ENCODE peak calls at places on chromosome 3, in ten cellular contexts. A, B, L, D, W, Z, U, S, F and I are unnamed samples. For H3K36me3, the result is how much of the 10 kb centered on the place peaks cover.

GRCh38 chr3:26104856-26105255 is 315.0 kb downstream of the OXSM start:
- DNase-seq in A (no peak), B (no peak), L (no peak), D (no peak), W (no peak), Z (no peak), U (no peak), S (no peak), F (no peak), I (no peak)

GRCh38 chr3:127420355-127420655 is 132.5 kb upstream of the PRR20G start:
- DNase-seq in A (no peak), B (no peak), L (no peak), D (no peak), W (no peak), Z (no peak), U (no peak), S (no peak), F (no peak), I (no peak)

GRCh38 chr3:127037971-127038446 is 55.1 kb downstream of the PLXNA1 start:
- DNase-seq in A (peak), B (no peak), L (no peak), D (no peak), W (no peak), Z (peak), U (no peak), S (no peak), F (no peak), I (no peak)

GRCh38 chr3:49199244-49199899 is 28.0 kb downstream of the KLHDC8B start:
- DNase-seq in A (peak), B (no peak), L (peak), D (no peak), W (no peak), Z (peak), U (peak), S (peak), F (peak), I (peak)

GRCh38 chr3:71854096-71854495 is 69.1 kb upstream of the PROK2 start:
- DNase-seq in A (no peak), B (no peak), L (no peak), D (no peak), W (no peak), Z (no peak), U (no peak), S (no peak), F (no peak), I (no peak)

GRCh38 chr3:113628316-113628715 is 68.1 kb downstream of the USF3 start:
- DNase-seq in A (no peak), B (no peak), L (no peak), D (no peak), W (no peak), Z (no peak), U (peak), S (no peak), F (no peak), I (no peak)

GRCh38 chr3:30894521-30895289 is at the start of gene GADL1:
- DNase-seq in A (peak), B (no peak), L (peak), D (peak), W (no peak), Z (no peak), U (peak), S (no peak), F (peak), I (no peak)

GRCh38 chr3:154060606-154061380 is 60.4 kb upstream of the ARHGEF26 start:
- DNase-seq in A (no peak), B (no peak), L (no peak), D (peak), W (no peak), Z (no peak), U (no peak), S (peak), F (peak), I (no peak)

GRCh38 chr3:127320529-127321121 is 32.8 kb upstream of the PRR20G start:
- DNase-seq in A (no peak), B (no peak), L (no peak), D (peak), W (no peak), Z (no peak), U (no peak), S (no peak), F (no peak), I (no peak)

GRCh38 chr3:188051801-188052228 is 102.1 kb upstream of the LPP start:
- DNase-seq in A (no peak), B (no peak), L (peak), D (no peak), W (no peak), Z (peak), U (no peak), S (peak), F (peak), I (no peak)

GRCh38 chr3:57544181-57545125 is at the start of gene DNAH12:
- DNase-seq in A (peak), B (no peak), L (no peak), D (peak), W (no peak), Z (no peak), U (peak), S (no peak), F (no peak), I (peak)

GRCh38 chr3:186239321-186239720 is 122.7 kb downstream of the DGKG start:
- DNase-seq in A (no peak), B (no peak), L (no peak), D (no peak), W (no peak), Z (no peak), U (no peak), S (no peak), F (no peak), I (no peak)

GRCh38 chr3:23648326-23648964 is 157.3 kb upstream of the UBE2E1 start:
- DNase-seq in A (no peak), B (no peak), L (no peak), D (no peak), W (no peak), Z (no peak), U (peak), S (no peak), F (no peak), I (no peak)

GRCh38 chr3:168991813-168992212 is 671.7 kb downstream of the MECOM start:
- DNase-seq in A (no peak), B (no peak), L (no peak), D (no peak), W (no peak), Z (no peak), U (peak), S (no peak), F (no peak), I (no peak)

GRCh38 chr3:157865449-157865862 is 240.8 kb downstream of the SHOX2 start:
- DNase-seq in A (peak), B (no peak), L (no peak), D (peak), W (no peak), Z (no peak), U (peak), S (no peak), F (no peak), I (no peak)

GRCh38 chr3:114083112-114083511 is 26.6 kb downstream of the QTRT2 start:
- DNase-seq in A (no peak), B (no peak), L (no peak), D (no peak), W (no peak), Z (no peak), U (no peak), S (no peak), F (no peak), I (no peak)

GRCh38 chr3:129365779-129366178 is 62.7 kb downstream of the EFCAB12 start:
- DNase-seq in A (no peak), B (no peak), L (no peak), D (no peak), W (no peak), Z (no peak), U (no peak), S (no peak), F (no peak), I (no peak)

GRCh38 chr3:188890572-188891270 is 281.1 kb upstream of the TPRG1 start:
- DNase-seq in A (no peak), B (no peak), L (no peak), D (no peak), W (no peak), Z (no peak), U (peak), S (no peak), F (no peak), I (no peak)

GRCh38 chr3:196246612-196247308 is 30.4 kb downstream of the SLC51A start:
- DNase-seq in A (no peak), B (no peak), L (no peak), D (no peak), W (no peak), Z (no peak), U (no peak), S (no peak), F (peak), I (no peak)

GRCh38 chr3:14918356-14918860 is 29.0 kb upstream of the NR2C2 start:
- DNase-seq in A (no peak), B (no peak), L (no peak), D (no peak), W (no peak), Z (no peak), U (no peak), S (no peak), F (no peak), I (no peak)

GRCh38 chr3:14725564-14726420 is 50.9 kb downstream of the C3orf20 start:
- DNase-seq in A (no peak), B (no peak), L (peak), D (peak), W (no peak), Z (no peak), U (no peak), S (no peak), F (no peak), I (no peak)

GRCh38 chr3:64311424-64311920 is 86.2 kb upstream of the PRICKLE2 start:
- DNase-seq in A (no peak), B (no peak), L (no peak), D (no peak), W (no peak), Z (no peak), U (peak), S (no peak), F (no peak), I (no peak)

DNA sequence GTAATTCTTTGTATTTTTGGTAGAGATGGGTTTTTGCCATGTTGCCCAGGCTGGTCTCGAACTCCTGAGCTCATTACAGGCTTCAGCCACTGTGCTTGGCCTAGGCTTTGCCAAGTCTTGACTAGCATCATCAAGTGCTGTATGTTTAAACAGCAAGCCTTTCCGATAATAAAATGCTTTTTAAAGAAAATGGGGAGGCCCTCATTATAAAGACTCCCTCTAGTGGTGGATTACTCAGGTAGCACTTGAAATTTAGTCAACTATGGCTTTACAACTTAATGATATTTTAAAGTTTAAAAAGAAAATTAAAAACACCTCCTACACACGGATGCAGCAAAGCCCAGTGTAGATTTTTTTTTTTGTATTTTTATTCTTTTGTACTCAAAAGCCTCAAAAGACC is 213.6 kb downstream of the GAP43 start:
- DNase-seq in A (no peak), B (no peak), L (no peak), D (no peak), W (no peak), Z (no peak), U (peak), S (no peak), F (no peak), I (no peak)
- TF ChIP-seq CTCF in A (peak), B (peak), L (peak), D (peak), W (peak), Z (peak), U (peak), S (peak), F (peak), I (peak)

DNA sequence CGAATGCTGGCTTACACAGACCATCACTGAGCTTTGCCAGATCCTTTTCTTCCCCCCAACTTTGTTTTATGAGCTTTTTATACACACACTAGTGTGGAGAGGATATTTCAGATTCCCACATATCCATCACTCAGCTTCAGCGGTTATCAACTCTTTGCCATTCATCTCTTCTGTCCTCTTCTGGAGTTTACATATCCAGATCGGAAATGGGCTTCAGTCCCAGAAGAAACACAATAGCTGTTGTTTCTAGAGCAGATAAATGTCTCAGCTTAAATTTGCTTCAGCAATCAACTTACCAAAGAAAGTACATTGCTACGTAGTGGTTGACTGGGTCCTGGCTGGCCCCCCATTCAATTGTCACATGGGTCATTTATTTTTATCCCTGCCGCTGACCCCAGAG is 185.9 kb upstream of the BHLHE40 start:
- DNase-seq in A (no peak), B (no peak), L (no peak), D (no peak), W (no peak), Z (no peak), U (no peak), S (no peak), F (no peak), I (no peak)
- H3K36me3 ChIP-seq in A (half or more), B (under half), L (half or more), D (under half), W (under half), Z (half or more), U (under half), S (half or more), F (under half), I (under half)

GRCh38 chr3:32420138-32420981 is 28.7 kb downstream of the CMTM7 start:
- DNase-seq in A (no peak), B (no peak), L (no peak), D (peak), W (no peak), Z (no peak), U (peak), S (no peak), F (peak), I (peak)
- TF ChIP-seq CTCF in A (no peak), B (no peak), L (peak), D (no peak), W (no peak), Z (no peak), U (peak), S (no peak), F (peak), I (peak)

GRCh38 chr3:54685213-54685612 is 242.6 kb downstream of the LRTM1 start:
- DNase-seq in A (no peak), B (no peak), L (no peak), D (no peak), W (no peak), Z (no peak), U (no peak), S (no peak), F (no peak), I (no peak)
- H3K36me3 ChIP-seq in A (under half), B (under half), L (under half), D (under half), W (under half), Z (under half), U (under half), S (under half), F (under half), I (under half)

DNA sequence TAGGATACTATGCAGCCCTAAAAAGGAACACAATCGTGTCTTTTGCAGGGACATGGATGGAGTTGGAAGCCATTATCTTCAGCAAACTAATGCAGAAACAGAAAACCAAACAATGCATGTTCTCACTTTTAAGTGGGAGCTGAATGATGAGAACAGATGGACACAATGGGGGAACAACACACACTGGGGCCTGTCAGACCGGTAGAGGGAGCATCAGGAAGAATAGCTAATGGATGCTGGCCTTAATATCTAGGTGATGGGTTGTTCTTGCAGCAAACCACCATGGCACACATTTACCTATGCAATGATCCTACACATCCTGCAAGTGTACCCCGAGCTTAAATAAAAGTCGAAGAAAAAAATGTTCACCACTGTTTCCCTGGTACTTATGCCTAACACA is 17.5 kb downstream of the SENP7 start:
- DNase-seq in A (no peak), B (no peak), L (no peak), D (no peak), W (no peak), Z (no peak), U (no peak), S (no peak), F (no peak), I (no peak)
- TF ChIP-seq CTCF in A (no peak), B (no peak), L (peak), D (no peak), W (no peak), Z (no peak), U (no peak), S (no peak), F (peak), I (peak)

DNA sequence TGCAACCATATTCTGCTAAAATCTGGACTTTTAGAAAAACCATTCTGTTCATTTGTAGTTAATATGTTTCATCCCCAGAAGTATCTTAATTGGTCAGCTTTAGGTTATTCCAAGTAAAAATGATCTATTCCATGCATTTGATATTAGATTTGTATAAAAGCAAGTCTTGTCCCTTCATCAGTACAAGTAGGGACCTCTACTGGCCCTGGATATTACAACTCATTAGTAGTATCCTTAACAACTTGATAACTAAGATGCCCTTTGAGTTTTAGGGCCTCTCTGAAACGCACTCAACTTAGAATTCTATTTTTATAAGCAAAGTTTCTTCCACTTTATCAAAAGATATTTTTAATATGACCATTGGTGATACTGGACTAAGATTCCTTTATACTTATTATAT is 25.3 kb upstream of the SELENOT start:
- DNase-seq in A (no peak), B (no peak), L (no peak), D (no peak), W (no peak), Z (no peak), U (peak), S (no peak), F (no peak), I (no peak)
- H3K36me3 ChIP-seq in A (half or more), B (under half), L (half or more), D (under half), W (under half), Z (under half), U (under half), S (under half), F (under half), I (under half)